ENCODE peak calls at places on chromosomes 7 and 10, in six cellular contexts. P, J, Q, K, D and B are unnamed samples.

GRCh38 chr10:50316695-50317648 is 65.7 kb upstream of the ASAH2 start:
- DNase-seq in P (no peak), J (no peak), Q (no peak), K (no peak), D (no peak), B (no peak)

GRCh38 chr7:36986429-36987362 is 262.4 kb upstream of the AOAH start:
- DNase-seq in P (peak; percentile 50), J (peak; percentile 47), Q (peak; percentile 55), K (peak; percentile 45), D (peak; percentile 64), B (peak; percentile 71)

GRCh38 chr10:79239275-79239779 is 107.9 kb upstream of the PPIF start:
- DNase-seq in P (peak; percentile 45), J (peak; percentile 63), Q (no peak), K (peak; percentile 36), D (peak; percentile 70), B (peak; percentile 76)

GRCh38 chr10:68153473-68154210 is 44.4 kb downstream of the MYPN start:
- DNase-seq in P (peak; percentile 97), J (peak; percentile 67), Q (peak; percentile 95), K (no peak), D (no peak), B (no peak)

GRCh38 chr7:6367701-6368211 is 80.0 kb downstream of the DAGLB start:
- DNase-seq in P (peak; percentile 79), J (no peak), Q (peak; percentile 86), K (no peak), D (no peak), B (no peak)

GRCh38 chr7:37416739-37417474 is 31.8 kb downstream of the ELMO1 start:
- DNase-seq in P (no peak), J (no peak), Q (no peak), K (no peak), D (no peak), B (no peak)

GRCh38 chr7:25659841-25660240 is 431.6 kb upstream of the NPVF start:
- DNase-seq in P (no peak), J (no peak), Q (no peak), K (no peak), D (no peak), B (no peak)

GRCh38 chr7:130902755-130903357 is 168.8 kb upstream of the KLF14 start:
- DNase-seq in P (no peak), J (no peak), Q (no peak), K (no peak), D (no peak), B (no peak)

GRCh38 chr7:45574521-45575500 is 643 bp downstream of the ADCY1 start:
- DNase-seq in P (peak; percentile 19), J (no peak), Q (peak; percentile 54), K (peak; percentile 35), D (no peak), B (no peak)

GRCh38 chr10:11035318-11035920 is 17.7 kb downstream of the CELF2 start:
- DNase-seq in P (peak; percentile 83), J (peak; percentile 80), Q (peak; percentile 75), K (no peak), D (peak; percentile 66), B (no peak)

GRCh38 chr7:101173752-101174244 is 6.3 kb downstream of the NAT16 start:
- DNase-seq in P (no peak), J (no peak), Q (peak; percentile 40), K (no peak), D (no peak), B (no peak)

GRCh38 chr7:112510032-112510742 is 29.4 kb downstream of the LSMEM1 start:
- DNase-seq in P (peak; percentile 82), J (no peak), Q (peak; percentile 60), K (no peak), D (no peak), B (no peak)

GRCh38 chr10:73840056-73840402 is 28.6 kb upstream of the NDST2 start:
- DNase-seq in P (no peak), J (no peak), Q (no peak), K (no peak), D (no peak), B (no peak)

GRCh38 chr7:55325371-55325792 is 39.8 kb upstream of the LANCL2 start:
- DNase-seq in P (peak; percentile 97), J (peak; percentile 71), Q (peak; percentile 93), K (peak; percentile 71), D (peak; percentile 83), B (no peak)

GRCh38 chr7:64876792-64877713 is 26.0 kb upstream of the ZNF273 start:
- DNase-seq in P (no peak), J (peak; percentile 78), Q (no peak), K (peak; percentile 55), D (peak; percentile 70), B (peak; percentile 47)

GRCh38 chr10:15901889-15902288 is 41.6 kb upstream of the MINDY3 start:
- DNase-seq in P (no peak), J (no peak), Q (no peak), K (no peak), D (no peak), B (no peak)

GRCh38 chr7:139341776-139342244 is 673 bp downstream of the FMC1 start:
- DNase-seq in P (peak; percentile 88), J (no peak), Q (no peak), K (no peak), D (no peak), B (no peak)

GRCh38 chr10:15346440-15347141 is 24.5 kb downstream of the FAM171A1 start:
- DNase-seq in P (peak; percentile 87), J (no peak), Q (peak; percentile 80), K (peak; percentile 43), D (no peak), B (no peak)

GRCh38 chr7:107686816-107687387 is 26.3 kb downstream of the SLC26A4 start:
- DNase-seq in P (no peak), J (no peak), Q (peak; percentile 14), K (no peak), D (no peak), B (no peak)

GRCh38 chr7:137933270-137934017 is 68.4 kb downstream of the CREB3L2 start:
- DNase-seq in P (peak; percentile 79), J (peak; percentile 50), Q (peak; percentile 60), K (no peak), D (peak; percentile 66), B (no peak)

GRCh38 chr10:34089294-34089693 is 725.8 kb downstream of the PARD3 start:
- DNase-seq in P (no peak), J (no peak), Q (no peak), K (no peak), D (no peak), B (no peak)

GRCh38 chr7:35691827-35692307 is 3.1 kb downstream of the HERPUD2 start:
- DNase-seq in P (no peak), J (peak; percentile 40), Q (peak; percentile 37), K (no peak), D (no peak), B (no peak)

GRCh38 chr7:88933285-88933684 is 137.7 kb upstream of the TEX47 start:
- DNase-seq in P (no peak), J (no peak), Q (no peak), K (no peak), D (no peak), B (no peak)

GRCh38 chr10:48463318-48464003 is 141.4 kb downstream of the ARHGAP22 start:
- DNase-seq in P (peak; percentile 58), J (no peak), Q (peak; percentile 49), K (no peak), D (no peak), B (no peak)

GRCh38 chr7:30743371-30744074 is 8.4 kb upstream of the INMT start:
- DNase-seq in P (peak; percentile 65), J (peak; percentile 58), Q (peak; percentile 77), K (peak; percentile 50), D (no peak), B (no peak)

GRCh38 chr10:69866688-69867461 is 65.2 kb downstream of the COL13A1 start:
- DNase-seq in P (peak; percentile 89), J (peak; percentile 48), Q (peak; percentile 84), K (peak; percentile 44), D (peak; percentile 37), B (no peak)

GRCh38 chr10:79936625-79937255 is 12.2 kb downstream of the SFTPD start:
- DNase-seq in P (no peak), J (no peak), Q (no peak), K (no peak), D (no peak), B (no peak)

GRCh38 chr10:131901181-131901829 is 497 bp downstream of the PPP2R2D start:
- DNase-seq in P (peak; percentile 19), J (peak; percentile 61), Q (peak; percentile 34), K (peak; percentile 48), D (peak; percentile 74), B (peak; percentile 84)

GRCh38 chr10:131902211-131902610 is 1.4 kb downstream of the PPP2R2D start:
- DNase-seq in P (no peak), J (no peak), Q (no peak), K (no peak), D (no peak), B (no peak)

GRCh38 chr10:131905279-131905595 is 4.4 kb downstream of the PPP2R2D start:
- DNase-seq in P (no peak), J (no peak), Q (no peak), K (no peak), D (no peak), B (no peak)

GRCh38 chr10:131900350-131901152 is at the start of gene PPP2R2D:
- DNase-seq in P (peak; percentile 85), J (peak; percentile 95), Q (peak; percentile 91), K (peak; percentile 94), D (peak; percentile 96), B (peak; percentile 97)

GRCh38 chr10:131902691-131903090 is 1.9 kb downstream of the PPP2R2D start:
- DNase-seq in P (no peak), J (no peak), Q (no peak), K (no peak), D (no peak), B (no peak)
- H3K4me3 ChIP-seq in P (peak overlapping the region; percentile 78), J (peak overlapping the region; percentile 73), Q (no peak overlapping the region), K (peak overlapping the region; percentile 92), D (peak overlapping the region; percentile 84), B (no peak overlapping the region)

GRCh38 chr7:76512941-76513816 is 2.8 kb downstream of the UPK3B start:
- DNase-seq in P (no peak), J (peak; percentile 29), Q (no peak), K (no peak), D (peak; percentile 58), B (no peak)
- TF ChIP-seq CTCF in P (peak; percentile 42), J (no peak), Q (peak; percentile 44), K (peak; percentile 22), D (peak; percentile 8), B (no peak)

GRCh38 chr7:27198871-27199801 is 755 bp downstream of the HOXA13 start:
- DNase-seq in P (no peak), J (no peak), Q (peak; percentile 17), K (no peak), D (no peak), B (no peak)
- H3K4me3 ChIP-seq in P (no peak overlapping the region), J (no peak overlapping the region), Q (no peak overlapping the region), K (peak overlapping the region; percentile 43), D (peak overlapping the region; percentile 54), B (no peak overlapping the region)

GRCh38 chr7:8702807-8703206 is 269.4 kb downstream of the NXPH1 start:
- DNase-seq in P (no peak), J (no peak), Q (no peak), K (no peak), D (no peak), B (no peak)
- TF ChIP-seq CTCF in P (no peak), J (no peak), Q (no peak), K (no peak), D (no peak), B (no peak)